ENCODE peak calls at places on chromosomes 1 and 21, in four cellular contexts. N is A549; W is dorsolateral prefrontal cortex; Y is effector memory CD8-positive, alpha-beta T cell. B is an unnamed sample.

GRCh38 chr1:117695796-117696505 is 90.1 kb downstream of the TENT5C start:
- DNase-seq in N (no peak), W (no peak), Y (no peak), B (peak)

GRCh38 chr1:170044187-170044586 is 30.3 kb downstream of the KIFAP3 start:
- DNase-seq in N (no peak), W (no peak), Y (no peak), B (no peak)

GRCh38 chr1:86849756-86850155 is 64.2 kb downstream of the SELENOF start:
- DNase-seq in N (no peak), W (no peak), Y (no peak), B (no peak)

GRCh38 chr1:201551877-201552731 is 13.2 kb downstream of the NAV1 start:
- DNase-seq in N (peak), W (peak), Y (no peak), B (peak)

GRCh38 chr1:24745711-24746582 is 700 bp downstream of the CLIC4 start:
- DNase-seq in N (no peak), W (no peak), Y (no peak), B (peak)

GRCh38 chr1:16204634-16205332 is 7.7 kb downstream of the ARHGEF19 start:
- DNase-seq in N (peak), W (no peak), Y (no peak), B (no peak)

GRCh38 chr21:36188081-36188681 is 31.6 kb downstream of the DOP1B start:
- DNase-seq in N (no peak), W (no peak), Y (no peak), B (no peak)

GRCh38 chr1:64308856-64309255 is 105.4 kb downstream of the UBE2U start:
- DNase-seq in N (no peak), W (no peak), Y (no peak), B (peak)

GRCh38 chr1:102919659-102920058 is 188.7 kb downstream of the COL11A1 start:
- DNase-seq in N (no peak), W (no peak), Y (no peak), B (peak)

GRCh38 chr1:41492341-41492848 is 7.9 kb upstream of the EDN2 start:
- DNase-seq in N (no peak), W (no peak), Y (peak), B (no peak)

GRCh38 chr1:23168079-23168461 is 586 bp downstream of the LUZP1 start:
- DNase-seq in N (no peak), W (peak), Y (no peak), B (no peak)

GRCh38 chr1:57034713-57035112 is 68.9 kb upstream of the C8B start:
- DNase-seq in N (no peak), W (no peak), Y (no peak), B (no peak)

GRCh38 chr1:71462247-71462646 is 381.4 kb upstream of the ZRANB2 start:
- DNase-seq in N (no peak), W (no peak), Y (no peak), B (no peak)